ENCODE peak calls at places on chromosomes 16 and 17, in four cellular contexts. C is cardiac fibroblast, D is T-helper 9 cell, U is cerebellum. K is an unnamed sample.

GRCh38 chr17:16918443-16918842 is 53.5 kb downstream of the TNFRSF13B start:
- DNase-seq in C (no peak), D (no peak), U (no peak), K (no peak)

GRCh38 chr17:21376835-21377690 is 906 bp downstream of the KCNJ12 start:
- DNase-seq in C (peak), D (no peak), U (no peak), K (no peak)

GRCh38 chr17:66018786-66019185 is 173.1 kb downstream of the CEP112 start:
- DNase-seq in C (no peak), D (no peak), U (no peak), K (peak)

GRCh38 chr17:35804658-35805192 is 4.6 kb upstream of the TAF15 start:
- DNase-seq in C (peak), D (no peak), U (peak), K (peak)

GRCh38 chr17:66791337-66791736 is 43.6 kb upstream of the CACNG5 start:
- DNase-seq in C (no peak), D (no peak), U (no peak), K (peak)

GRCh38 chr16:11100239-11100750 is 155.7 kb downstream of the SOCS1 start:
- DNase-seq in C (peak), D (no peak), U (peak), K (no peak)

GRCh38 chr16:11585460-11586374 is 1.0 kb downstream of the LITAF start:
- DNase-seq in C (no peak), D (no peak), U (peak), K (no peak)

GRCh38 chr17:79919862-79920720 is 80.9 kb upstream of the CBX4 start:
- DNase-seq in C (no peak), D (no peak), U (no peak), K (no peak)

GRCh38 chr17:4584125-4584834 is at the start of gene SMTNL2:
- DNase-seq in C (no peak), D (no peak), U (no peak), K (no peak)

GRCh38 chr16:80968386-80969113 is 38.1 kb downstream of the CMC2 start:
- DNase-seq in C (peak), D (no peak), U (no peak), K (no peak)

GRCh38 chr16:14232106-14232890 is 161.2 kb downstream of the MRTFB start:
- DNase-seq in C (no peak), D (no peak), U (no peak), K (peak)

GRCh38 chr17:11642655-11643054 is 44.4 kb downstream of the DNAH9 start:
- DNase-seq in C (no peak), D (no peak), U (no peak), K (no peak)

GRCh38 chr17:58329035-58329807 is 626 bp upstream of the TSPOAP1 start:
- DNase-seq in C (no peak), D (peak), U (peak), K (no peak)

GRCh38 chr16:68358951-68359350 is 48.1 kb downstream of the PRMT7 start:
- DNase-seq in C (no peak), D (no peak), U (no peak), K (no peak)

GRCh38 chr16:24499193-24499814 is 40.1 kb upstream of the RBBP6 start:
- DNase-seq in C (peak), D (no peak), U (no peak), K (peak)

GRCh38 chr17:1574697-1575471 is 12.3 kb upstream of the PITPNA start:
- DNase-seq in C (no peak), D (no peak), U (no peak), K (peak)

GRCh38 chr17:2689411-2690164 is 22.0 kb downstream of the CLUH start:
- DNase-seq in C (no peak), D (no peak), U (no peak), K (no peak)

GRCh38 chr17:21211825-21212479 is 2.0 kb downstream of the TMEM11 start:
- DNase-seq in C (no peak), D (no peak), U (no peak), K (no peak)

GRCh38 chr16:23351360-23351759 is 49.3 kb downstream of the SCNN1B start:
- DNase-seq in C (no peak), D (no peak), U (no peak), K (peak)

GRCh38 chr16:24550295-24550694 is 10.9 kb downstream of the RBBP6 start:
- DNase-seq in C (no peak), D (no peak), U (no peak), K (no peak)

GRCh38 chr16:5504028-5504758 is 406.6 kb upstream of the EEF2KMT start:
- DNase-seq in C (no peak), D (no peak), U (peak), K (peak)

GRCh38 chr16:67339453-67339852 is 12.8 kb downstream of the LRRC36 start:
- DNase-seq in C (peak), D (no peak), U (no peak), K (no peak)

GRCh38 chr17:5331506-5331905 is 49.4 kb downstream of the RABEP1 start:
- DNase-seq in C (peak), D (no peak), U (no peak), K (no peak)